ENCODE peak calls at places on chromosome 1, in six cellular contexts. I, R, Y, B, K and G are unnamed samples.

GRCh38 chr1:14362331-14362730 is 236.2 kb upstream of the KAZN start:
- DNase-seq in I (no peak), R (no peak), Y (no peak), B (no peak), K (no peak), G (no peak)

GRCh38 chr1:112358798-112359408 is 37.1 kb upstream of the CTTNBP2NL start:
- DNase-seq in I (no peak), R (peak), Y (no peak), B (peak), K (no peak), G (no peak)

GRCh38 chr1:54474500-54475235 is 68.5 kb upstream of the SSBP3 start:
- DNase-seq in I (no peak), R (no peak), Y (no peak), B (peak), K (no peak), G (no peak)

GRCh38 chr1:11116318-11116717 is 16.6 kb upstream of the EXOSC10 start:
- DNase-seq in I (no peak), R (no peak), Y (no peak), B (no peak), K (no peak), G (no peak)

GRCh38 chr1:150613061-150613920 is 16.1 kb downstream of the ENSA start:
- DNase-seq in I (peak), R (peak), Y (peak), B (no peak), K (peak), G (peak)

GRCh38 chr1:45952072-45952471 is 148.7 kb downstream of the MAST2 start:
- DNase-seq in I (no peak), R (no peak), Y (no peak), B (no peak), K (no peak), G (no peak)

GRCh38 chr1:145892486-145893087 is 6.9 kb upstream of the ANKRD35 start:
- DNase-seq in I (no peak), R (peak), Y (no peak), B (no peak), K (no peak), G (no peak)

GRCh38 chr1:22418352-22418751 is 33.3 kb upstream of the ZBTB40 start:
- DNase-seq in I (no peak), R (no peak), Y (no peak), B (no peak), K (no peak), G (no peak)

GRCh38 chr1:55284856-55285255 is 69.7 kb upstream of the USP24 start:
- DNase-seq in I (no peak), R (no peak), Y (no peak), B (no peak), K (peak), G (no peak)

GRCh38 chr1:205447457-205448415 is 8.1 kb downstream of the BLACAT1 start:
- DNase-seq in I (no peak), R (no peak), Y (no peak), B (no peak), K (no peak), G (no peak)

GRCh38 chr1:77279929-77280328 is 1.9 kb upstream of the AK5 start:
- DNase-seq in I (no peak), R (no peak), Y (no peak), B (no peak), K (no peak), G (no peak)

GRCh38 chr1:17274186-17275170 is 25.6 kb downstream of the PADI3 start:
- DNase-seq in I (no peak), R (no peak), Y (no peak), B (peak), K (no peak), G (no peak)

GRCh38 chr1:240086726-240087125 is 5.0 kb upstream of the FMN2 start:
- DNase-seq in I (no peak), R (no peak), Y (no peak), B (no peak), K (no peak), G (no peak)